ENCODE peak calls at places on chromosomes 6 and 20, in eight cellular contexts. One of them, this sample, is unnamed.

GRCh38 chr6:98343004-98343403 is 491.4 kb upstream of the POU3F2 start:
- DNase-seq in C1 segment of cervical spinal cord: no peak
- DNase-seq in fibroblast of the aortic adventitia: no peak
- DNase-seq in SJSA1: no peak
- DNase-seq in aorta: no peak
- DNase-seq in HTR-8/SVneo: no peak
- DNase-seq in activated CD4-positive, alpha-beta T cell treated with anti-CD3 and anti-CD28 coated beads for 24 hours: no peak
- DNase-seq in choroid plexus epithelial cell: no peak
- DNase-seq in this sample: no peak

GRCh38 chr20:13012886-13013285 is 4.1 kb downstream of the SPTLC3 start:
- DNase-seq in C1 segment of cervical spinal cord: no peak
- DNase-seq in fibroblast of the aortic adventitia: no peak
- DNase-seq in SJSA1: no peak
- DNase-seq in aorta: no peak
- DNase-seq in HTR-8/SVneo: no peak
- DNase-seq in activated CD4-positive, alpha-beta T cell treated with anti-CD3 and anti-CD28 coated beads for 24 hours: no peak
- DNase-seq in choroid plexus epithelial cell: peak
- DNase-seq in this sample: no peak

GRCh38 chr6:112502348-112503130 is 155.4 kb downstream of the RFPL4B start:
- DNase-seq in C1 segment of cervical spinal cord: no peak
- DNase-seq in fibroblast of the aortic adventitia: peak
- DNase-seq in SJSA1: peak
- DNase-seq in aorta: no peak
- DNase-seq in HTR-8/SVneo: peak
- DNase-seq in activated CD4-positive, alpha-beta T cell treated with anti-CD3 and anti-CD28 coated beads for 24 hours: no peak
- DNase-seq in choroid plexus epithelial cell: peak
- DNase-seq in this sample: no peak

GRCh38 chr20:48397689-48398005 is 430.2 kb downstream of the PREX1 start:
- DNase-seq in C1 segment of cervical spinal cord: no peak
- DNase-seq in fibroblast of the aortic adventitia: no peak
- DNase-seq in SJSA1: no peak
- DNase-seq in aorta: no peak
- DNase-seq in HTR-8/SVneo: no peak
- DNase-seq in activated CD4-positive, alpha-beta T cell treated with anti-CD3 and anti-CD28 coated beads for 24 hours: no peak
- DNase-seq in choroid plexus epithelial cell: no peak
- DNase-seq in this sample: no peak

GRCh38 chr6:11918021-11918738 is 93.9 kb upstream of the HIVEP1 start:
- DNase-seq in C1 segment of cervical spinal cord: no peak
- DNase-seq in fibroblast of the aortic adventitia: peak
- DNase-seq in SJSA1: peak
- DNase-seq in aorta: no peak
- DNase-seq in HTR-8/SVneo: no peak
- DNase-seq in activated CD4-positive, alpha-beta T cell treated with anti-CD3 and anti-CD28 coated beads for 24 hours: no peak
- DNase-seq in choroid plexus epithelial cell: peak
- DNase-seq in this sample: no peak

GRCh38 chr20:51372966-51373365 is 169.6 kb downstream of the NFATC2 start:
- DNase-seq in C1 segment of cervical spinal cord: no peak
- DNase-seq in fibroblast of the aortic adventitia: no peak
- DNase-seq in SJSA1: no peak
- DNase-seq in aorta: peak
- DNase-seq in HTR-8/SVneo: no peak
- DNase-seq in activated CD4-positive, alpha-beta T cell treated with anti-CD3 and anti-CD28 coated beads for 24 hours: no peak
- DNase-seq in choroid plexus epithelial cell: no peak
- DNase-seq in this sample: no peak

GRCh38 chr6:129351807-129352206 is 358.2 kb downstream of the ARHGAP18 start:
- DNase-seq in C1 segment of cervical spinal cord: no peak
- DNase-seq in fibroblast of the aortic adventitia: no peak
- DNase-seq in SJSA1: no peak
- DNase-seq in aorta: no peak
- DNase-seq in HTR-8/SVneo: no peak
- DNase-seq in activated CD4-positive, alpha-beta T cell treated with anti-CD3 and anti-CD28 coated beads for 24 hours: no peak
- DNase-seq in choroid plexus epithelial cell: peak
- DNase-seq in this sample: no peak

GRCh38 chr6:149043476-149044130 is 273.9 kb upstream of the TAB2 start:
- DNase-seq in C1 segment of cervical spinal cord: no peak
- DNase-seq in fibroblast of the aortic adventitia: no peak
- DNase-seq in SJSA1: no peak
- DNase-seq in aorta: no peak
- DNase-seq in HTR-8/SVneo: no peak
- DNase-seq in activated CD4-positive, alpha-beta T cell treated with anti-CD3 and anti-CD28 coated beads for 24 hours: no peak
- DNase-seq in choroid plexus epithelial cell: peak
- DNase-seq in this sample: no peak

GRCh38 chr20:62158088-62158400 is 14.5 kb downstream of the SS18L1 start:
- DNase-seq in C1 segment of cervical spinal cord: no peak
- DNase-seq in fibroblast of the aortic adventitia: no peak
- DNase-seq in SJSA1: no peak
- DNase-seq in aorta: no peak
- DNase-seq in HTR-8/SVneo: no peak
- DNase-seq in activated CD4-positive, alpha-beta T cell treated with anti-CD3 and anti-CD28 coated beads for 24 hours: no peak
- DNase-seq in choroid plexus epithelial cell: no peak
- DNase-seq in this sample: no peak

GRCh38 chr6:12334524-12335130 is 44.5 kb downstream of the EDN1 start:
- DNase-seq in C1 segment of cervical spinal cord: no peak
- DNase-seq in fibroblast of the aortic adventitia: no peak
- DNase-seq in SJSA1: peak
- DNase-seq in aorta: no peak
- DNase-seq in HTR-8/SVneo: no peak
- DNase-seq in activated CD4-positive, alpha-beta T cell treated with anti-CD3 and anti-CD28 coated beads for 24 hours: no peak
- DNase-seq in choroid plexus epithelial cell: no peak
- DNase-seq in this sample: no peak

GRCh38 chr6:1851681-1852456 is 242.2 kb downstream of the FOXC1 start:
- DNase-seq in C1 segment of cervical spinal cord: no peak
- DNase-seq in fibroblast of the aortic adventitia: no peak
- DNase-seq in SJSA1: no peak
- DNase-seq in aorta: no peak
- DNase-seq in HTR-8/SVneo: no peak
- DNase-seq in activated CD4-positive, alpha-beta T cell treated with anti-CD3 and anti-CD28 coated beads for 24 hours: no peak
- DNase-seq in choroid plexus epithelial cell: no peak
- DNase-seq in this sample: no peak

GRCh38 chr6:1239805-1240204 is 72.1 kb upstream of the FOXQ1 start:
- DNase-seq in C1 segment of cervical spinal cord: no peak
- DNase-seq in fibroblast of the aortic adventitia: no peak
- DNase-seq in SJSA1: no peak
- DNase-seq in aorta: no peak
- DNase-seq in HTR-8/SVneo: no peak
- DNase-seq in activated CD4-positive, alpha-beta T cell treated with anti-CD3 and anti-CD28 coated beads for 24 hours: no peak
- DNase-seq in choroid plexus epithelial cell: no peak
- DNase-seq in this sample: no peak

GRCh38 chr20:56995635-56996075 is 270.8 kb downstream of the BMP7 start:
- DNase-seq in C1 segment of cervical spinal cord: no peak
- DNase-seq in fibroblast of the aortic adventitia: no peak
- DNase-seq in SJSA1: no peak
- DNase-seq in aorta: no peak
- DNase-seq in HTR-8/SVneo: peak
- DNase-seq in activated CD4-positive, alpha-beta T cell treated with anti-CD3 and anti-CD28 coated beads for 24 hours: no peak
- DNase-seq in choroid plexus epithelial cell: peak
- DNase-seq in this sample: no peak

GRCh38 chr6:52361945-52362442 is at the start of gene PAQR8:
- DNase-seq in C1 segment of cervical spinal cord: peak
- DNase-seq in fibroblast of the aortic adventitia: no peak
- DNase-seq in SJSA1: peak
- DNase-seq in aorta: peak
- DNase-seq in HTR-8/SVneo: peak
- DNase-seq in activated CD4-positive, alpha-beta T cell treated with anti-CD3 and anti-CD28 coated beads for 24 hours: peak
- DNase-seq in choroid plexus epithelial cell: peak
- DNase-seq in this sample: peak

GRCh38 chr6:31474871-31475286 is 23.1 kb upstream of the MICB start:
- DNase-seq in C1 segment of cervical spinal cord: no peak
- DNase-seq in fibroblast of the aortic adventitia: no peak
- DNase-seq in SJSA1: no peak
- DNase-seq in aorta: no peak
- DNase-seq in HTR-8/SVneo: no peak
- DNase-seq in activated CD4-positive, alpha-beta T cell treated with anti-CD3 and anti-CD28 coated beads for 24 hours: no peak
- DNase-seq in choroid plexus epithelial cell: no peak
- DNase-seq in this sample: no peak